ENCODE peak calls at places on chromosomes 7 and 10, in six cellular contexts. One of them, this sample, is unnamed.

GRCh38 chr10:102515724-102516123 is 12.0 kb downstream of the SUFU start:
- DNase-seq in upper lobe of right lung: no peak
- DNase-seq in stimulated activated CD4-positive, alpha-beta T cell treated with anti-CD3 and anti-CD28 coated beads, Interleukin-1b, Interleukin-23, amount 100 ng/mL, for 48 hours: no peak
- DNase-seq in NCI-H146: no peak
- DNase-seq in PC-9: no peak
- DNase-seq in A549: no peak
- DNase-seq in this sample: no peak

GRCh38 chr7:46628389-46628788 is 707.3 kb upstream of the IGFBP3 start:
- DNase-seq in stimulated activated CD4-positive, alpha-beta T cell treated with anti-CD3 and anti-CD28 coated beads, Interleukin-1b, Interleukin-23, amount 100 ng/mL, for 48 hours: no peak
- DNase-seq in upper lobe of right lung: no peak
- DNase-seq in PC-9: no peak
- DNase-seq in NCI-H146: no peak
- DNase-seq in A549: no peak
- DNase-seq in this sample: no peak

GRCh38 chr7:155917836-155918385 is 105.6 kb upstream of the SHH start:
- DNase-seq in stimulated activated CD4-positive, alpha-beta T cell treated with anti-CD3 and anti-CD28 coated beads, Interleukin-1b, Interleukin-23, amount 100 ng/mL, for 48 hours: no peak
- DNase-seq in NCI-H146: no peak
- DNase-seq in PC-9: no peak
- DNase-seq in A549: no peak
- DNase-seq in upper lobe of right lung: no peak
- DNase-seq in this sample: no peak

GRCh38 chr7:5354460-5355279 is 69.0 kb downstream of the TNRC18 start:
- DNase-seq in stimulated activated CD4-positive, alpha-beta T cell treated with anti-CD3 and anti-CD28 coated beads, Interleukin-1b, Interleukin-23, amount 100 ng/mL, for 48 hours: no peak
- DNase-seq in A549: no peak
- DNase-seq in PC-9: no peak
- DNase-seq in upper lobe of right lung: no peak
- DNase-seq in NCI-H146: no peak
- DNase-seq in this sample: no peak

GRCh38 chr7:117707080-117707479 is 166.2 kb downstream of the CTTNBP2 start:
- DNase-seq in NCI-H146: no peak
- DNase-seq in upper lobe of right lung: no peak
- DNase-seq in A549: no peak
- DNase-seq in stimulated activated CD4-positive, alpha-beta T cell treated with anti-CD3 and anti-CD28 coated beads, Interleukin-1b, Interleukin-23, amount 100 ng/mL, for 48 hours: no peak
- DNase-seq in PC-9: no peak
- DNase-seq in this sample: no peak

GRCh38 chr10:113362645-113363091 is 190.2 kb upstream of the HABP2 start:
- DNase-seq in NCI-H146: no peak
- DNase-seq in A549: no peak
- DNase-seq in upper lobe of right lung: no peak
- DNase-seq in stimulated activated CD4-positive, alpha-beta T cell treated with anti-CD3 and anti-CD28 coated beads, Interleukin-1b, Interleukin-23, amount 100 ng/mL, for 48 hours: no peak
- DNase-seq in PC-9: peak
- DNase-seq in this sample: no peak

GRCh38 chr7:131909151-131909768 is 352.8 kb upstream of the PODXL start:
- DNase-seq in NCI-H146: no peak
- DNase-seq in A549: no peak
- DNase-seq in stimulated activated CD4-positive, alpha-beta T cell treated with anti-CD3 and anti-CD28 coated beads, Interleukin-1b, Interleukin-23, amount 100 ng/mL, for 48 hours: no peak
- DNase-seq in PC-9: no peak
- DNase-seq in upper lobe of right lung: no peak
- DNase-seq in this sample: no peak

GRCh38 chr10:124075116-124075955 is 18.1 kb downstream of the CHST15 start:
- DNase-seq in PC-9: no peak
- DNase-seq in A549: no peak
- DNase-seq in upper lobe of right lung: no peak
- DNase-seq in stimulated activated CD4-positive, alpha-beta T cell treated with anti-CD3 and anti-CD28 coated beads, Interleukin-1b, Interleukin-23, amount 100 ng/mL, for 48 hours: no peak
- DNase-seq in NCI-H146: no peak
- DNase-seq in this sample: no peak

GRCh38 chr10:63083904-63084689 is 49.0 kb upstream of the NRBF2 start:
- DNase-seq in A549: peak
- DNase-seq in upper lobe of right lung: no peak
- DNase-seq in stimulated activated CD4-positive, alpha-beta T cell treated with anti-CD3 and anti-CD28 coated beads, Interleukin-1b, Interleukin-23, amount 100 ng/mL, for 48 hours: peak
- DNase-seq in PC-9: peak
- DNase-seq in NCI-H146: peak
- DNase-seq in this sample: peak

GRCh38 chr10:20396168-20396567 is 500.9 kb downstream of the NEBL start:
- DNase-seq in upper lobe of right lung: no peak
- DNase-seq in stimulated activated CD4-positive, alpha-beta T cell treated with anti-CD3 and anti-CD28 coated beads, Interleukin-1b, Interleukin-23, amount 100 ng/mL, for 48 hours: no peak
- DNase-seq in NCI-H146: no peak
- DNase-seq in A549: no peak
- DNase-seq in PC-9: no peak
- DNase-seq in this sample: no peak

GRCh38 chr7:104603957-104604356 is 275.6 kb downstream of the LHFPL3 start:
- DNase-seq in stimulated activated CD4-positive, alpha-beta T cell treated with anti-CD3 and anti-CD28 coated beads, Interleukin-1b, Interleukin-23, amount 100 ng/mL, for 48 hours: no peak
- DNase-seq in upper lobe of right lung: no peak
- DNase-seq in NCI-H146: no peak
- DNase-seq in A549: no peak
- DNase-seq in PC-9: no peak
- DNase-seq in this sample: no peak

GRCh38 chr10:88415533-88416130 is 167.5 kb downstream of the RNLS start:
- DNase-seq in stimulated activated CD4-positive, alpha-beta T cell treated with anti-CD3 and anti-CD28 coated beads, Interleukin-1b, Interleukin-23, amount 100 ng/mL, for 48 hours: no peak
- DNase-seq in A549: no peak
- DNase-seq in upper lobe of right lung: no peak
- DNase-seq in PC-9: no peak
- DNase-seq in NCI-H146: no peak
- DNase-seq in this sample: no peak

GRCh38 chr7:79091661-79092060 is 361.8 kb downstream of the MAGI2 start:
- DNase-seq in stimulated activated CD4-positive, alpha-beta T cell treated with anti-CD3 and anti-CD28 coated beads, Interleukin-1b, Interleukin-23, amount 100 ng/mL, for 48 hours: no peak
- DNase-seq in upper lobe of right lung: no peak
- DNase-seq in NCI-H146: no peak
- DNase-seq in PC-9: no peak
- DNase-seq in A549: no peak
- DNase-seq in this sample: no peak

GRCh38 chr10:109912335-109913282 is 10.7 kb downstream of the XPNPEP1 start:
- DNase-seq in upper lobe of right lung: no peak
- DNase-seq in stimulated activated CD4-positive, alpha-beta T cell treated with anti-CD3 and anti-CD28 coated beads, Interleukin-1b, Interleukin-23, amount 100 ng/mL, for 48 hours: no peak
- DNase-seq in PC-9: peak
- DNase-seq in NCI-H146: peak
- DNase-seq in A549: no peak
- DNase-seq in this sample: no peak

GRCh38 chr10:129607607-129608006 is 140.6 kb downstream of the MGMT start:
- DNase-seq in PC-9: no peak
- DNase-seq in upper lobe of right lung: no peak
- DNase-seq in stimulated activated CD4-positive, alpha-beta T cell treated with anti-CD3 and anti-CD28 coated beads, Interleukin-1b, Interleukin-23, amount 100 ng/mL, for 48 hours: no peak
- DNase-seq in NCI-H146: no peak
- DNase-seq in A549: no peak
- DNase-seq in this sample: no peak

GRCh38 chr10:103661951-103662405 is 168.5 kb downstream of the NEURL1 start:
- DNase-seq in PC-9: no peak
- DNase-seq in NCI-H146: no peak
- DNase-seq in A549: no peak
- DNase-seq in upper lobe of right lung: no peak
- DNase-seq in stimulated activated CD4-positive, alpha-beta T cell treated with anti-CD3 and anti-CD28 coated beads, Interleukin-1b, Interleukin-23, amount 100 ng/mL, for 48 hours: no peak
- DNase-seq in this sample: peak

GRCh38 chr10:12492016-12492415 is 142.7 kb downstream of the CAMK1D start:
- DNase-seq in PC-9: no peak
- DNase-seq in stimulated activated CD4-positive, alpha-beta T cell treated with anti-CD3 and anti-CD28 coated beads, Interleukin-1b, Interleukin-23, amount 100 ng/mL, for 48 hours: no peak
- DNase-seq in NCI-H146: no peak
- DNase-seq in upper lobe of right lung: peak
- DNase-seq in A549: no peak
- DNase-seq in this sample: no peak

GRCh38 chr7:111796671-111797070 is 234.4 kb upstream of the IMMP2L start:
- DNase-seq in upper lobe of right lung: no peak
- DNase-seq in stimulated activated CD4-positive, alpha-beta T cell treated with anti-CD3 and anti-CD28 coated beads, Interleukin-1b, Interleukin-23, amount 100 ng/mL, for 48 hours: no peak
- DNase-seq in NCI-H146: no peak
- DNase-seq in A549: peak
- DNase-seq in PC-9: no peak
- DNase-seq in this sample: no peak

GRCh38 chr7:135802697-135803096 is 54.1 kb upstream of the FAM180A start:
- DNase-seq in PC-9: no peak
- DNase-seq in A549: no peak
- DNase-seq in upper lobe of right lung: no peak
- DNase-seq in stimulated activated CD4-positive, alpha-beta T cell treated with anti-CD3 and anti-CD28 coated beads, Interleukin-1b, Interleukin-23, amount 100 ng/mL, for 48 hours: no peak
- DNase-seq in NCI-H146: no peak
- DNase-seq in this sample: no peak

GRCh38 chr10:35906155-35906554 is 264.1 kb upstream of the FZD8 start:
- DNase-seq in PC-9: no peak
- DNase-seq in stimulated activated CD4-positive, alpha-beta T cell treated with anti-CD3 and anti-CD28 coated beads, Interleukin-1b, Interleukin-23, amount 100 ng/mL, for 48 hours: no peak
- DNase-seq in A549: no peak
- DNase-seq in upper lobe of right lung: no peak
- DNase-seq in NCI-H146: no peak
- DNase-seq in this sample: no peak

GRCh38 chr7:140621326-140622035 is 19.1 kb downstream of the DENND2A start:
- DNase-seq in PC-9: peak
- DNase-seq in A549: no peak
- DNase-seq in NCI-H146: no peak
- DNase-seq in stimulated activated CD4-positive, alpha-beta T cell treated with anti-CD3 and anti-CD28 coated beads, Interleukin-1b, Interleukin-23, amount 100 ng/mL, for 48 hours: no peak
- DNase-seq in upper lobe of right lung: no peak
- DNase-seq in this sample: no peak

GRCh38 chr10:23695825-23696420 is 257.0 kb downstream of the OTUD1 start:
- DNase-seq in upper lobe of right lung: no peak
- DNase-seq in PC-9: no peak
- DNase-seq in A549: no peak
- DNase-seq in stimulated activated CD4-positive, alpha-beta T cell treated with anti-CD3 and anti-CD28 coated beads, Interleukin-1b, Interleukin-23, amount 100 ng/mL, for 48 hours: no peak
- DNase-seq in NCI-H146: no peak
- DNase-seq in this sample: no peak

GRCh38 chr10:60820093-60820769 is 42.0 kb downstream of the CDK1 start:
- DNase-seq in NCI-H146: peak
- DNase-seq in PC-9: no peak
- DNase-seq in stimulated activated CD4-positive, alpha-beta T cell treated with anti-CD3 and anti-CD28 coated beads, Interleukin-1b, Interleukin-23, amount 100 ng/mL, for 48 hours: peak
- DNase-seq in A549: peak
- DNase-seq in upper lobe of right lung: no peak
- DNase-seq in this sample: no peak

GRCh38 chr10:34666008-34666700 is 148.9 kb downstream of the PARD3 start:
- DNase-seq in stimulated activated CD4-positive, alpha-beta T cell treated with anti-CD3 and anti-CD28 coated beads, Interleukin-1b, Interleukin-23, amount 100 ng/mL, for 48 hours: no peak
- DNase-seq in PC-9: peak
- DNase-seq in A549: peak
- DNase-seq in upper lobe of right lung: no peak
- DNase-seq in NCI-H146: no peak
- DNase-seq in this sample: peak

GRCh38 chr10:43892062-43892765 is 243.5 kb upstream of the ZNF32 start:
- DNase-seq in upper lobe of right lung: no peak
- DNase-seq in stimulated activated CD4-positive, alpha-beta T cell treated with anti-CD3 and anti-CD28 coated beads, Interleukin-1b, Interleukin-23, amount 100 ng/mL, for 48 hours: no peak
- DNase-seq in A549: no peak
- DNase-seq in PC-9: no peak
- DNase-seq in NCI-H146: no peak
- DNase-seq in this sample: no peak

GRCh38 chr10:95508730-95509129 is 52.4 kb downstream of the SORBS1 start:
- DNase-seq in upper lobe of right lung: no peak
- DNase-seq in PC-9: no peak
- DNase-seq in A549: no peak
- DNase-seq in NCI-H146: no peak
- DNase-seq in stimulated activated CD4-positive, alpha-beta T cell treated with anti-CD3 and anti-CD28 coated beads, Interleukin-1b, Interleukin-23, amount 100 ng/mL, for 48 hours: no peak
- DNase-seq in this sample: no peak

GRCh38 chr7:20033621-20034200 is 183.5 kb downstream of the MACC1 start:
- DNase-seq in A549: peak
- DNase-seq in upper lobe of right lung: no peak
- DNase-seq in stimulated activated CD4-positive, alpha-beta T cell treated with anti-CD3 and anti-CD28 coated beads, Interleukin-1b, Interleukin-23, amount 100 ng/mL, for 48 hours: no peak
- DNase-seq in NCI-H146: no peak
- DNase-seq in PC-9: peak
- DNase-seq in this sample: no peak

GRCh38 chr10:80596391-80597257 is 58.9 kb downstream of the SH2D4B start:
- DNase-seq in A549: peak
- DNase-seq in NCI-H146: peak
- DNase-seq in stimulated activated CD4-positive, alpha-beta T cell treated with anti-CD3 and anti-CD28 coated beads, Interleukin-1b, Interleukin-23, amount 100 ng/mL, for 48 hours: peak
- DNase-seq in PC-9: no peak
- DNase-seq in upper lobe of right lung: no peak
- DNase-seq in this sample: no peak

GRCh38 chr7:30717181-30717580 is 34.8 kb upstream of the INMT start:
- DNase-seq in PC-9: peak
- DNase-seq in upper lobe of right lung: peak
- DNase-seq in NCI-H146: no peak
- DNase-seq in A549: peak
- DNase-seq in stimulated activated CD4-positive, alpha-beta T cell treated with anti-CD3 and anti-CD28 coated beads, Interleukin-1b, Interleukin-23, amount 100 ng/mL, for 48 hours: no peak
- DNase-seq in this sample: peak

GRCh38 chr7:23696916-23697441 is 13.0 kb upstream of the STK31 start:
- DNase-seq in upper lobe of right lung: peak
- DNase-seq in A549: peak
- DNase-seq in PC-9: peak
- DNase-seq in stimulated activated CD4-positive, alpha-beta T cell treated with anti-CD3 and anti-CD28 coated beads, Interleukin-1b, Interleukin-23, amount 100 ng/mL, for 48 hours: peak
- DNase-seq in NCI-H146: peak
- DNase-seq in this sample: no peak

GRCh38 chr7:90270431-90271178 is 25.6 kb downstream of the CFAP69 start:
- DNase-seq in NCI-H146: no peak
- DNase-seq in stimulated activated CD4-positive, alpha-beta T cell treated with anti-CD3 and anti-CD28 coated beads, Interleukin-1b, Interleukin-23, amount 100 ng/mL, for 48 hours: no peak
- DNase-seq in upper lobe of right lung: no peak
- DNase-seq in A549: no peak
- DNase-seq in PC-9: no peak
- DNase-seq in this sample: no peak

GRCh38 chr7:98217623-98218582 is 6.7 kb downstream of the BHLHA15 start:
- DNase-seq in stimulated activated CD4-positive, alpha-beta T cell treated with anti-CD3 and anti-CD28 coated beads, Interleukin-1b, Interleukin-23, amount 100 ng/mL, for 48 hours: no peak
- DNase-seq in A549: no peak
- DNase-seq in upper lobe of right lung: peak
- DNase-seq in PC-9: no peak
- DNase-seq in NCI-H146: peak
- DNase-seq in this sample: no peak

GRCh38 chr7:148856035-148856881 is 27.8 kb downstream of the EZH2 start:
- DNase-seq in A549: peak
- DNase-seq in upper lobe of right lung: no peak
- DNase-seq in stimulated activated CD4-positive, alpha-beta T cell treated with anti-CD3 and anti-CD28 coated beads, Interleukin-1b, Interleukin-23, amount 100 ng/mL, for 48 hours: peak
- DNase-seq in NCI-H146: peak
- DNase-seq in PC-9: peak
- DNase-seq in this sample: no peak

GRCh38 chr7:100588438-100588837 is 2.3 kb downstream of the FBXO24 start:
- DNase-seq in stimulated activated CD4-positive, alpha-beta T cell treated with anti-CD3 and anti-CD28 coated beads, Interleukin-1b, Interleukin-23, amount 100 ng/mL, for 48 hours: no peak
- DNase-seq in A549: peak
- DNase-seq in NCI-H146: no peak
- DNase-seq in PC-9: no peak
- DNase-seq in upper lobe of right lung: no peak
- DNase-seq in this sample: no peak

GRCh38 chr10:71433116-71433982 is 36.6 kb downstream of the CDH23 start:
- DNase-seq in PC-9: no peak
- DNase-seq in NCI-H146: no peak
- DNase-seq in upper lobe of right lung: no peak
- DNase-seq in stimulated activated CD4-positive, alpha-beta T cell treated with anti-CD3 and anti-CD28 coated beads, Interleukin-1b, Interleukin-23, amount 100 ng/mL, for 48 hours: no peak
- DNase-seq in A549: no peak
- DNase-seq in this sample: no peak

GRCh38 chr7:108584211-108584610 is 14.5 kb downstream of the DNAJB9 start:
- DNase-seq in upper lobe of right lung: no peak
- DNase-seq in PC-9: no peak
- DNase-seq in stimulated activated CD4-positive, alpha-beta T cell treated with anti-CD3 and anti-CD28 coated beads, Interleukin-1b, Interleukin-23, amount 100 ng/mL, for 48 hours: no peak
- DNase-seq in NCI-H146: no peak
- DNase-seq in A549: no peak
- DNase-seq in this sample: no peak

This sample was measured in T1000.